ENCODE peak calls at places on chromosome 13, in six cellular contexts. B is right lobe of liver; O is CD8-positive, alpha-beta memory T cell; A is upper lobe of right lung; J is sigmoid colon; P is mammary epithelial cell. Y is an unnamed sample.

GRCh38 chr13:49256841-49257240 is 9.1 kb downstream of the CDADC1 start:
- DNase-seq in A (no peak), O (no peak), J (no peak), B (no peak), P (no peak), Y (no peak)

GRCh38 chr13:80164451-80164850 is 176.5 kb downstream of the SPRY2 start:
- DNase-seq in A (no peak), B (no peak), P (no peak), J (no peak), O (no peak), Y (no peak)

GRCh38 chr13:48160879-48161278 is 66.0 kb upstream of the MED4 start:
- DNase-seq in J (no peak), O (no peak), P (peak; percentile 81), B (no peak), A (no peak), Y (no peak)

GRCh38 chr13:82010780-82011179 is 1669.9 kb upstream of the SPRY2 start:
- DNase-seq in A (no peak), O (no peak), B (no peak), P (no peak), J (no peak), Y (no peak)

GRCh38 chr13:97798171-97798821 is 155.2 kb upstream of the IPO5 start:
- DNase-seq in J (no peak), P (peak; percentile 63), O (no peak), A (no peak), B (no peak), Y (no peak)

GRCh38 chr13:65236841-65237418 is 1993.2 kb downstream of the PCDH9 start:
- DNase-seq in O (no peak), P (no peak), B (no peak), J (no peak), A (no peak), Y (no peak)

GRCh38 chr13:59861676-59862075 is 302.1 kb downstream of the DIAPH3 start:
- DNase-seq in J (no peak), P (no peak), B (no peak), O (no peak), A (no peak), Y (no peak)

GRCh38 chr13:27264181-27264580 is 6.4 kb upstream of the RASL11A start:
- DNase-seq in A (no peak), O (no peak), J (no peak), B (no peak), P (no peak), Y (no peak)

GRCh38 chr13:36133950-36134349 is 2.8 kb upstream of the DCLK1 start:
- DNase-seq in J (no peak), O (no peak), A (no peak), P (no peak), B (no peak), Y (no peak)

GRCh38 chr13:50518791-50519201 is 324.7 kb downstream of the DLEU7 start:
- DNase-seq in P (no peak), O (no peak), B (peak; percentile 41), J (no peak), A (no peak), Y (no peak)

GRCh38 chr13:38308736-38309135 is 40.9 kb upstream of the UFM1 start:
- DNase-seq in J (no peak), O (no peak), P (peak; percentile 98), A (no peak), B (no peak), Y (no peak)

GRCh38 chr13:95982144-95982543 is 71.1 kb downstream of the UGGT2 start:
- DNase-seq in B (no peak), O (no peak), P (no peak), J (no peak), A (no peak), Y (no peak)

GRCh38 chr13:41802684-41803554 is 158.0 kb downstream of the VWA8 start:
- DNase-seq in O (no peak), A (no peak), J (no peak), B (no peak), P (peak; percentile 89), Y (no peak)

GRCh38 chr13:23321534-23322241 is 111.8 kb downstream of the SACS start:
- DNase-seq in O (no peak), B (no peak), A (no peak), J (peak; percentile 76), P (peak; percentile 86), Y (no peak)

GRCh38 chr13:35164324-35164932 is 222.4 kb downstream of the NBEA start:
- DNase-seq in O (no peak), A (no peak), J (no peak), B (no peak), P (peak; percentile 6), Y (no peak)

GRCh38 chr13:77507931-77508776 is 27.4 kb upstream of the SCEL start:
- DNase-seq in B (no peak), A (no peak), P (peak; percentile 92), O (no peak), J (no peak), Y (no peak)

GRCh38 chr13:48775804-48776203 is 122.1 kb downstream of the CYSLTR2 start:
- DNase-seq in O (no peak), B (no peak), A (no peak), P (peak; percentile 86), J (no peak), Y (no peak)

GRCh38 chr13:36347826-36348225 is 1.6 kb upstream of the SPART start:
- DNase-seq in P (no peak), B (no peak), A (no peak), O (no peak), J (no peak), Y (no peak)

GRCh38 chr13:20869540-20869939 is 33.0 kb downstream of the XPO4 start:
- DNase-seq in B (no peak), J (no peak), O (no peak), A (no peak), P (no peak), Y (no peak)

GRCh38 chr13:100068532-100068931 is 20.4 kb upstream of the PCCA start:
- DNase-seq in P (no peak), B (no peak), A (no peak), J (no peak), O (no peak), Y (no peak)

GRCh38 chr13:75258159-75258782 is 223.7 kb downstream of the TBC1D4 start:
- DNase-seq in B (no peak), A (no peak), J (no peak), O (no peak), P (peak; percentile 50), Y (no peak)

GRCh38 chr13:99995503-99996176 is 14.1 kb downstream of the ZIC2 start:
- DNase-seq in A (no peak), O (no peak), J (no peak), P (peak; percentile 48), B (no peak), Y (no peak)

GRCh38 chr13:45367358-45367757 is 26.4 kb upstream of the TPT1 start:
- DNase-seq in O (peak; percentile 96), J (no peak), A (peak; percentile 69), P (peak; percentile 99), B (peak; percentile 70), Y (peak; percentile 73)

DNA sequence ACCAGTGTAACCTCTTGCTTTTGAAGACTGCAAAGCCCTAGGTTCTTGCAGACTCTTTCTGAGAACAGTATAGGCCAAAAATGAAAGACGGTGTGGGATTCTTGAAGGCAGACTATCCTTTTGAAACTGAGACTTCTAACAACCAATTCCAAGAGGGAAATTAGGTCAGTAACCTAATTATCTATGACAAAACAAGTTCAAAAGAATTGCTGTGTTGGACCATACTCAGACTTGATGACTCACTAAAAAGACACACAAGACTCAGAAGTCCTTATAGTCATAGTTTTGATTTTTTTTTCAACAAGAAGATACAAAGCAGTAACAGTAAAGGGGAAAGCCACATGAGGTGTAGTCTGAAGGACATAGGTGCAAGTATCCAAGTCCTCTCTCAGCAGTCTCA is 624.0 kb upstream of the GPC6 start:
- DNase-seq in O (no peak), P (no peak), A (no peak), B (no peak), J (no peak), Y (no peak)
- H3K4me3 ChIP-seq in O (no peak overlapping the region), P (no peak overlapping the region), A (no peak overlapping the region), B (no peak overlapping the region), J (no peak overlapping the region), Y (no peak overlapping the region)

DNA sequence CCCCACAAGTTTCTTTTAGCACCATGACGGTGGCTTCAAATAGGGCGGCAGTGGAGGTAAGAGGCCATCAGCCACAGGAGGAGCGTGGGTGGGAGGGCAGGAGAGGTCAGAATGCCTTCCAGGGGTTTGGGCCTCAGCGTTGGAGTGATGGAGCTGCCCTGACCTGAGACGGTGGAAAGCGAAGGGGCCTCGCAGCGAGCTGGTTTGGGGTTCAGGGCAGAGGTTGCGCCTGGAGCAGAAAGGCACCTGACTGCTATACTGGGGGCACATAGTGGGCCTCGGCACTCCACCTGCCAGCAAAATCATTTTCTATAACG is 382 bp upstream of the NAXD start:
- DNase-seq in A (no peak), B (no peak), P (no peak), J (no peak), O (no peak), Y (peak; percentile 20)
- H3K4me1 ChIP-seq in A (peaks cover 22% of the 10 kb centered on the region), B (peaks cover 23% of the 10 kb centered on the region), P (peaks cover 28% of the 10 kb centered on the region), J (no peaks in the 10 kb centered on the region), O (peaks cover 19% of the 10 kb centered on the region), Y (peaks cover 20% of the 10 kb centered on the region)

GRCh38 chr13:106101201-106101600 is 434.3 kb downstream of the EFNB2 start:
- DNase-seq in A (no peak), B (no peak), P (no peak), J (no peak), O (no peak), Y (no peak)

GRCh38 chr13:106105153-106105552 is 430.3 kb downstream of the EFNB2 start:
- DNase-seq in P (peak; percentile 67), A (no peak), O (no peak), J (no peak), B (no peak), Y (no peak)

GRCh38 chr13:106102776-106103175 is 432.7 kb downstream of the EFNB2 start:
- DNase-seq in J (no peak), B (no peak), O (no peak), P (no peak), A (no peak), Y (no peak)

GRCh38 chr13:106103779-106104178 is 431.7 kb downstream of the EFNB2 start:
- DNase-seq in O (no peak), J (no peak), P (no peak), B (no peak), A (no peak), Y (no peak)

GRCh38 chr13:106104281-106104901 is 431.1 kb downstream of the EFNB2 start:
- DNase-seq in O (no peak), A (no peak), B (no peak), J (no peak), P (peak; percentile 84), Y (no peak)
- H3K4me3 ChIP-seq in O (no peak overlapping the region), A (no peak overlapping the region), B (no peak overlapping the region), J (no peak overlapping the region), P (no peak overlapping the region), Y (no peak overlapping the region)

DNA sequence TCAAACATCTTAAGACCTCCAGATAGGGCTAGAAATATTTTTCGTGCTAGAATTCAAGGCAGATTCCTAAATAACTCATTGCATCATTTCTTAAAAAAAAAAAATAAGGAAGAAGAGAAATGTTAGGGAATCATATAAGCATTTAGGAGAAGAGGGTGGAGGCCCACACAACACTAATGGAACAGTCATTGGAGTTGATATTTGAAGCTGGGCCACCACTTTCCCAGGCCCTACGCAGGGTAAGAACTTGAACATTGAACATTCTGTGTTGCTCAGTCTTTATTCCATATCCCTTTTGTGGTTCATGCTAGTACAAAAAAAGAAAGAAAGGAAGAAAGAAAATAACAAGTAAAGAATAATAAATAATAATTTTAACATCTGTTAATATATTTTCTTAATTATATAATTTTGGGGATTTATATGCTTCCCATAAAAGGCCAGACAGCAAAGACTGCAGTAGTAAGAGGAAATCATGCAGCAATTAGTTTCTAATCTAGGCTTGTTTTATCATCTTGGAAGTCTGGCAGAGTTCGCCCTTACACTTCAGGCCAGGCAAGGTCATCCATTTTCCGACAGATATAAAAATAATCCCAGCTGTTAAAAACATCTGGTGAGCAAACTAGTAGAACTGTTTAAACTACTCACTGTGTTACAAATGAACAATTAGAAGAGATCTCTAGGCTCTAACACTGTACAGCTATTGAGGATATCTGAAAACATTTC is 127.7 kb downstream of the FRY start:
- DNase-seq in A (no peak), B (no peak), J (no peak), P (no peak), O (no peak), Y (no peak)
- H3K4me1 ChIP-seq in A (no peaks in the 10 kb centered on the region), B (no peaks in the 10 kb centered on the region), J (no peaks in the 10 kb centered on the region), P (no peaks in the 10 kb centered on the region), O (no peaks in the 10 kb centered on the region), Y (no peaks in the 10 kb centered on the region)